ENCODE peak calls at places on chromosome 3, in five cellular contexts. V, S, Y, L and F are unnamed samples.

GRCh38 chr3:49636883-49637609 is 37.1 kb upstream of the APEH start:
- DNase-seq in V (no peak), S (no peak), Y (no peak), L (no peak), F (no peak)

GRCh38 chr3:176987901-176988300 is 209.4 kb downstream of the TBL1XR1 start:
- DNase-seq in V (no peak), S (no peak), Y (no peak), L (no peak), F (no peak)

GRCh38 chr3:126130981-126131750 is 47.2 kb upstream of the SLC41A3 start:
- DNase-seq in V (no peak), S (no peak), Y (peak), L (peak), F (no peak)

GRCh38 chr3:106457278-106458210 is 588.7 kb upstream of the CBLB start:
- DNase-seq in V (peak), S (no peak), Y (no peak), L (no peak), F (peak)

GRCh38 chr3:110017304-110017703 is 680.0 kb upstream of the DPPA4 start:
- DNase-seq in V (no peak), S (no peak), Y (no peak), L (no peak), F (no peak)

GRCh38 chr3:38131621-38132369 is 5.1 kb downstream of the ACAA1 start:
- DNase-seq in V (peak), S (no peak), Y (no peak), L (no peak), F (no peak)

GRCh38 chr3:190696777-190697501 is 165.6 kb downstream of the GMNC start:
- DNase-seq in V (no peak), S (no peak), Y (no peak), L (no peak), F (no peak)

GRCh38 chr3:128950223-128950938 is 43.5 kb downstream of the CFAP92 start:
- DNase-seq in V (no peak), S (peak), Y (peak), L (no peak), F (peak)

GRCh38 chr3:127483005-127483641 is 107.4 kb downstream of the TPRA1 start:
- DNase-seq in V (no peak), S (no peak), Y (no peak), L (peak), F (no peak)

GRCh38 chr3:119292666-119293065 is 1.5 kb upstream of the ARHGAP31 start:
- DNase-seq in V (no peak), S (no peak), Y (no peak), L (no peak), F (no peak)

GRCh38 chr3:125271127-125271526 is 58.6 kb upstream of the SLC12A8 start:
- DNase-seq in V (no peak), S (no peak), Y (no peak), L (no peak), F (no peak)

GRCh38 chr3:54905230-54905888 is 22.5 kb downstream of the LRTM1 start:
- DNase-seq in V (no peak), S (no peak), Y (no peak), L (no peak), F (no peak)

GRCh38 chr3:133965033-133965570 is 64.6 kb downstream of the SLCO2A1 start:
- DNase-seq in V (no peak), S (no peak), Y (no peak), L (no peak), F (peak)

GRCh38 chr3:61919371-61919770 is 358.0 kb downstream of the PTPRG start:
- DNase-seq in V (no peak), S (no peak), Y (no peak), L (no peak), F (no peak)

GRCh38 chr3:60053518-60054265 is 1003.9 kb upstream of the CFAP20DC start:
- DNase-seq in V (no peak), S (no peak), Y (no peak), L (no peak), F (no peak)

GRCh38 chr3:148214695-148215094 is 483.0 kb upstream of the AGTR1 start:
- DNase-seq in V (no peak), S (no peak), Y (no peak), L (no peak), F (no peak)